ENCODE peak calls at places on chromosomes 13 and 19, in six cellular contexts. One of them, this sample, is unnamed.

GRCh38 chr13:114038900-114039299 is 65.0 kb upstream of the C13orf46 start:
- DNase-seq in uterus: no peak
- DNase-seq in ovary: no peak
- DNase-seq in upper lobe of left lung: no peak
- DNase-seq in DND-41: no peak
- DNase-seq in hepatocyte: no peak
- DNase-seq in this sample: no peak

GRCh38 chr19:45086453-45086852 is 6.5 kb upstream of the PPP1R37 start:
- DNase-seq in uterus: no peak
- DNase-seq in ovary: no peak
- DNase-seq in upper lobe of left lung: no peak
- DNase-seq in DND-41: no peak
- DNase-seq in hepatocyte: no peak
- DNase-seq in this sample: no peak

GRCh38 chr13:30744056-30744684 is 8.8 kb downstream of the ALOX5AP start:
- DNase-seq in uterus: no peak
- DNase-seq in ovary: no peak
- DNase-seq in upper lobe of left lung: no peak
- DNase-seq in DND-41: peak
- DNase-seq in hepatocyte: peak
- DNase-seq in this sample: no peak

GRCh38 chr13:50127017-50127725 is 111.9 kb downstream of the KCNRG start:
- DNase-seq in uterus: peak
- DNase-seq in ovary: peak
- DNase-seq in upper lobe of left lung: peak
- DNase-seq in DND-41: no peak
- DNase-seq in hepatocyte: peak
- DNase-seq in this sample: peak

GRCh38 chr13:44198826-44199225 is 174.8 kb upstream of the SERP2 start:
- DNase-seq in uterus: no peak
- DNase-seq in ovary: no peak
- DNase-seq in upper lobe of left lung: no peak
- DNase-seq in DND-41: no peak
- DNase-seq in hepatocyte: no peak
- DNase-seq in this sample: no peak

GRCh38 chr19:45514376-45515051 is 7.2 kb downstream of the VASP start:
- DNase-seq in uterus: no peak
- DNase-seq in ovary: no peak
- DNase-seq in upper lobe of left lung: peak
- DNase-seq in DND-41: no peak
- DNase-seq in hepatocyte: peak
- DNase-seq in this sample: no peak

GRCh38 chr19:30022659-30023058 is 80.6 kb downstream of the URI1 start:
- DNase-seq in uterus: no peak
- DNase-seq in ovary: no peak
- DNase-seq in upper lobe of left lung: no peak
- DNase-seq in DND-41: no peak
- DNase-seq in hepatocyte: no peak
- DNase-seq in this sample: no peak

GRCh38 chr19:11729586-11729985 is 9.2 kb downstream of the ZNF823 start:
- DNase-seq in uterus: no peak
- DNase-seq in ovary: no peak
- DNase-seq in upper lobe of left lung: no peak
- DNase-seq in DND-41: no peak
- DNase-seq in hepatocyte: no peak
- DNase-seq in this sample: no peak

GRCh38 chr13:28528848-28529247 is 33.9 kb upstream of the FLT1 start:
- DNase-seq in uterus: no peak
- DNase-seq in ovary: no peak
- DNase-seq in upper lobe of left lung: no peak
- DNase-seq in DND-41: no peak
- DNase-seq in hepatocyte: no peak
- DNase-seq in this sample: no peak

GRCh38 chr19:54325194-54325621 is 12.2 kb upstream of the LILRA5 start:
- DNase-seq in uterus: no peak
- DNase-seq in ovary: no peak
- DNase-seq in upper lobe of left lung: no peak
- DNase-seq in DND-41: peak
- DNase-seq in hepatocyte: peak
- DNase-seq in this sample: peak

GRCh38 chr13:40233731-40234195 is 432.7 kb downstream of the FOXO1 start:
- DNase-seq in uterus: peak
- DNase-seq in ovary: no peak
- DNase-seq in upper lobe of left lung: no peak
- DNase-seq in DND-41: no peak
- DNase-seq in hepatocyte: no peak
- DNase-seq in this sample: no peak

GRCh38 chr13:24511019-24511823 is 1.4 kb downstream of the PARP4 start:
- DNase-seq in uterus: no peak
- DNase-seq in ovary: no peak
- DNase-seq in upper lobe of left lung: no peak
- DNase-seq in DND-41: peak
- DNase-seq in hepatocyte: peak
- DNase-seq in this sample: peak

GRCh38 chr19:54473983-54474382 is 887 bp upstream of the CDC42EP5 start:
- DNase-seq in uterus: no peak
- DNase-seq in ovary: no peak
- DNase-seq in upper lobe of left lung: no peak
- DNase-seq in DND-41: no peak
- DNase-seq in hepatocyte: no peak
- DNase-seq in this sample: no peak

GRCh38 chr13:41054919-41055619 is 6.2 kb upstream of the WBP4 start:
- DNase-seq in uterus: no peak
- DNase-seq in ovary: no peak
- DNase-seq in upper lobe of left lung: no peak
- DNase-seq in DND-41: no peak
- DNase-seq in hepatocyte: peak
- DNase-seq in this sample: no peak

GRCh38 chr19:38023245-38023644 is 116.2 kb downstream of the SIPA1L3 start:
- DNase-seq in uterus: no peak
- DNase-seq in ovary: no peak
- DNase-seq in upper lobe of left lung: no peak
- DNase-seq in DND-41: no peak
- DNase-seq in hepatocyte: no peak
- DNase-seq in this sample: no peak

GRCh38 chr19:48868196-48868886 is at the start of gene PLEKHA4:
- DNase-seq in uterus: peak
- DNase-seq in ovary: peak
- DNase-seq in upper lobe of left lung: peak
- DNase-seq in DND-41: no peak
- DNase-seq in hepatocyte: peak
- DNase-seq in this sample: peak

GRCh38 chr13:87123987-87124784 is 547.0 kb upstream of the SLITRK5 start:
- DNase-seq in uterus: no peak
- DNase-seq in ovary: no peak
- DNase-seq in upper lobe of left lung: no peak
- DNase-seq in DND-41: peak
- DNase-seq in hepatocyte: peak
- DNase-seq in this sample: peak

GRCh38 chr13:51767100-51767499 is 36.9 kb downstream of the DHRS12 start:
- DNase-seq in uterus: no peak
- DNase-seq in ovary: no peak
- DNase-seq in upper lobe of left lung: no peak
- DNase-seq in DND-41: no peak
- DNase-seq in hepatocyte: no peak
- DNase-seq in this sample: no peak

GRCh38 chr13:51768976-51769375 is 35.0 kb downstream of the DHRS12 start:
- DNase-seq in uterus: no peak
- DNase-seq in ovary: no peak
- DNase-seq in upper lobe of left lung: peak
- DNase-seq in DND-41: no peak
- DNase-seq in hepatocyte: no peak
- DNase-seq in this sample: no peak

GRCh38 chr13:51770160-51770559 is 33.8 kb downstream of the DHRS12 start:
- DNase-seq in uterus: no peak
- DNase-seq in ovary: no peak
- DNase-seq in upper lobe of left lung: no peak
- DNase-seq in DND-41: no peak
- DNase-seq in hepatocyte: peak
- DNase-seq in this sample: no peak

GRCh38 chr13:51769455-51770127 is 34.4 kb downstream of the DHRS12 start:
- DNase-seq in uterus: peak
- DNase-seq in ovary: peak
- DNase-seq in upper lobe of left lung: peak
- DNase-seq in DND-41: no peak
- DNase-seq in hepatocyte: no peak
- DNase-seq in this sample: peak

DNA sequence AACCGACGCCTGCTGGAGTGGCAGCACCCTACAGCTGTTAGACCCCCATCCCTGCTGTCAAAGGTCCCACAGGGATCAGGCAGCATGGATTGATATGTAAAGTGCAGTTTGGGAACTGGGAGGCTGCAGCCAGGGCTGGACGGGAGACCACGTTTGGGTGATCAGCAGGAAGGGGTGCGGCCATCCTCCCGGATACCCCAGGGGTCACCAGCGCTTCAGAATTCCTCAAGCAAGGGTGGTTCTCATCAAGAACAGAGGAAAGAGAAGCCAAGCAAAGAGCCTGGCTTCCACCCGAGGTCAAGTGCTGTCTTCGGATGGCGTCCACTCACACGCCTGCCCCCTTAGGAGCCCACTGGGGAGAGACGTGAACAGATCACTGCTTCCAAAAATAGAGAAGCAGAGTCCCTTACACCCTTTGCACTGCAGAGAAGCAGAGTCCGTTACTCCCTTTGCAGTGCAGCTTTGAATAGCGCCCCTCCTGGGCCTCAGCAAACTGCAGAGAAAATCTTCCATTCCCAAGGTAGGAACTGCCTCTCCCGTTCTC is 35.5 kb downstream of the DHRS12 start:
- DNase-seq in uterus: no peak
- DNase-seq in ovary: no peak
- DNase-seq in upper lobe of left lung: no peak
- DNase-seq in DND-41: no peak
- DNase-seq in hepatocyte: no peak
- DNase-seq in this sample: peak
- H3K27ac ChIP-seq in uterus: peak
- H3K27ac ChIP-seq in ovary: peak
- H3K27ac ChIP-seq in upper lobe of left lung: no peak
- H3K27ac ChIP-seq in DND-41: no peak
- H3K27ac ChIP-seq in hepatocyte: no peak
- H3K27ac ChIP-seq in this sample: peak

GRCh38 chr19:34436716-34437115 is 8.5 kb downstream of the UBA2 start:
- DNase-seq in uterus: no peak
- DNase-seq in ovary: no peak
- DNase-seq in upper lobe of left lung: no peak
- DNase-seq in DND-41: no peak
- DNase-seq in hepatocyte: no peak
- DNase-seq in this sample: peak

GRCh38 chr19:34431681-34432402 is 3.7 kb downstream of the UBA2 start:
- DNase-seq in uterus: no peak
- DNase-seq in ovary: no peak
- DNase-seq in upper lobe of left lung: no peak
- DNase-seq in DND-41: no peak
- DNase-seq in hepatocyte: no peak
- DNase-seq in this sample: no peak

GRCh38 chr19:34430738-34431625 is 2.8 kb downstream of the UBA2 start:
- DNase-seq in uterus: no peak
- DNase-seq in ovary: no peak
- DNase-seq in upper lobe of left lung: no peak
- DNase-seq in DND-41: peak
- DNase-seq in hepatocyte: peak
- DNase-seq in this sample: peak

GRCh38 chr19:34429553-34429952 is 1.4 kb downstream of the UBA2 start:
- DNase-seq in uterus: no peak
- DNase-seq in ovary: no peak
- DNase-seq in upper lobe of left lung: no peak
- DNase-seq in DND-41: no peak
- DNase-seq in hepatocyte: no peak
- DNase-seq in this sample: no peak

DNA sequence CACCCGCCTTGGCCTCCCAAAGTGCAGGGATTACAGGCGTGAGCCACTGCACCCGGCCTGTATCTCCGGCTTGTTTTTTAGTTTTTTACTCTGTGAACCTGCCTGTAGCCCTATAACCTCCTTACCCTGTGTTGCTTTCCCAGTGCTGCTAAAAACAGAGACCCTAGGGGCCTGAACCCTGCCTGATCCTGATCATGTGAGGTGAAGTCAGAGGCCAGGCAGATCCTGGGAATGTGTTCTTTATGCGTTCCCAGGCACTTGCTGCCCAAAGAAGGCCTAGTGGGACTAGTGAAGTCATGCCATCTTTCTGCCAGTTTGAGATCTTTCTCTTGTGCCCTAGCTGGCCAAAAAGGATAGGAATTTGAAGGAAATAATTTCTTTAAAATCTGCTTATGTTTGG is 4.6 kb downstream of the UBA2 start:
- DNase-seq in uterus: peak
- DNase-seq in ovary: peak
- DNase-seq in upper lobe of left lung: no peak
- DNase-seq in DND-41: no peak
- DNase-seq in hepatocyte: no peak
- DNase-seq in this sample: peak
- H3K27ac ChIP-seq in uterus: peak
- H3K27ac ChIP-seq in ovary: peak
- H3K27ac ChIP-seq in upper lobe of left lung: peak
- H3K27ac ChIP-seq in DND-41: no peak
- H3K27ac ChIP-seq in hepatocyte: no peak
- H3K27ac ChIP-seq in this sample: peak

DNA sequence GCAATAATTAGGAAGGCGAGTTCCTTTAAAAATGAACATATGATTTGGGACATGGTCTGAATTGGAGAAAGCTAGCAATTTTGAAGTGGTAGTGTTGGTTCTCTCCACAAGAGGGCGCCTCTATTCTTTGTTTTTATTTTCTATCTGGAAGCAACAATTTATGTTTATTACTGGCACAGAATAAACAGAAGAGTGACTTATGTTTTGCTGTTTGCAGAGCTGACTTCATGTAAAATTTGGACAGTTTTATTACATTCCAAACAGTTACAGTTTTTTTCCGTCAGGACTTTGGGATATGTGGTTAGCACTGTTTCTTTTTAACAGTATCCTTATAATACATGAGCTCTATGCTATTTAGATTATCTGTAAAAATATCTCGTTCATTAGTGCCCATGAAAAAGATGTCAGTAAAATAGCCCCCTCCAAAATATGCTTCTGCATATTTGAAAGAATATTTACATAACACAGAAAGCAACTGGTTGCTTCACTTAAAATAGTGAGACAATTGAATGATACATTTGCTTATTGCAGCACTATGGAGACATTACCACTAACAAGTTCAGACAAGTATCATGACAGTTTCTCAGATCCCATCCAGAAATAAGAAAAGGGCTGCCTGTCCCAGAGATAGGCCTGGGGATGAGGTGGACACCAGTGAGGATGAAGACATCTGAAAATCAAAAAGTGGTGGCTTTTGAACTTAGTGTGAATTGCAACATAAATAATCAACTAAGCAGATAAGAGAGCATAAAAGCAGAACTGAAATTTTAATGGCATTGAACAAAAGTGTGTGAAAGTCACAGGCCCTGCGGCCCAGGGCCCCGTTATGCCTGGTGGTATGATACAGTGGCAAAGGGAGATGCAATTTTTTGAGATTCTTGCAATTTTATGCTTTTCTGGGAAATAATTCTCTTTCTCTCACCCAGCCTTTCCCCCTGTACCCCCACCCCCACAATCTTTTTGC is 32.3 kb upstream of the FGF9 start:
- DNase-seq in uterus: no peak
- DNase-seq in ovary: no peak
- DNase-seq in upper lobe of left lung: no peak
- DNase-seq in DND-41: peak
- DNase-seq in hepatocyte: peak
- DNase-seq in this sample: peak
- H3K27ac ChIP-seq in uterus: no peak
- H3K27ac ChIP-seq in ovary: no peak
- H3K27ac ChIP-seq in upper lobe of left lung: no peak
- H3K27ac ChIP-seq in DND-41: no peak
- H3K27ac ChIP-seq in hepatocyte: no peak
- H3K27ac ChIP-seq in this sample: no peak

GRCh38 chr13:110232756-110233155 is 74.2 kb downstream of the COL4A1 start:
- DNase-seq in uterus: no peak
- DNase-seq in ovary: no peak
- DNase-seq in upper lobe of left lung: no peak
- DNase-seq in DND-41: no peak
- DNase-seq in hepatocyte: no peak
- DNase-seq in this sample: peak
- H3K27ac ChIP-seq in uterus: peak
- H3K27ac ChIP-seq in ovary: peak
- H3K27ac ChIP-seq in upper lobe of left lung: peak
- H3K27ac ChIP-seq in DND-41: no peak
- H3K27ac ChIP-seq in hepatocyte: no peak
- H3K27ac ChIP-seq in this sample: no peak